ENCODE peak calls at places on chromosomes 6 and 20, in four cellular contexts. W, S, F and U are unnamed samples.
A peak's percentile ranks its signal among the peaks of the same experiment; 100 is the strongest.

GRCh38 chr6:87806635-87807034 is 104.6 kb upstream of the AKIRIN2 start:
- DNase-seq in W (no peak), S (no peak), F (no peak), U (no peak)

GRCh38 chr20:46284028-46284427 is 24.3 kb downstream of the CDH22 start:
- DNase-seq in W (no peak), S (no peak), F (no peak), U (no peak)

GRCh38 chr6:36703982-36704381 is 6.4 kb downstream of the RAB44 start:
- DNase-seq in W (no peak), S (no peak), F (no peak), U (no peak)

GRCh38 chr20:21698494-21699215 is 6.8 kb upstream of the PAX1 start:
- DNase-seq in W (no peak), S (no peak), F (no peak), U (no peak)

GRCh38 chr20:64246616-64247311 is 8.8 kb upstream of the PCMTD2 start:
- DNase-seq in W (no peak), S (peak; percentile 39), F (no peak), U (no peak)

GRCh38 chr6:40695114-40695513 is 108.0 kb upstream of the LRFN2 start:
- DNase-seq in W (no peak), S (peak; percentile 71), F (peak; percentile 3), U (no peak)

GRCh38 chr6:701696-702479 is 8.9 kb upstream of the EXOC2 start:
- DNase-seq in W (no peak), S (peak; percentile 63), F (no peak), U (no peak)

GRCh38 chr20:5395932-5396727 is 79.4 kb upstream of the PROKR2 start:
- DNase-seq in W (no peak), S (no peak), F (no peak), U (no peak)

GRCh38 chr6:17349437-17349836 is 44.0 kb upstream of the CAP2 start:
- DNase-seq in W (peak; percentile 48), S (no peak), F (no peak), U (no peak)

GRCh38 chr6:93789532-93789931 is 370.2 kb upstream of the EPHA7 start:
- DNase-seq in W (no peak), S (no peak), F (no peak), U (no peak)

GRCh38 chr6:139881251-139881650 is 506.8 kb upstream of the CITED2 start:
- DNase-seq in W (no peak), S (no peak), F (no peak), U (peak; percentile 50)

GRCh38 chr20:64247970-64248841 is 7.3 kb upstream of the PCMTD2 start:
- DNase-seq in W (no peak), S (peak; percentile 63), F (no peak), U (no peak)

GRCh38 chr20:57869291-57869950 is 159.6 kb upstream of the PMEPA1 start:
- DNase-seq in W (no peak), S (no peak), F (no peak), U (no peak)

GRCh38 chr6:109381007-109381746 is 1.1 kb downstream of the CD164 start:
- DNase-seq in W (peak; percentile 17), S (peak; percentile 26), F (no peak), U (no peak)

GRCh38 chr6:27495386-27496135 is 22.7 kb upstream of the ZNF184 start:
- DNase-seq in W (peak; percentile 87), S (peak; percentile 64), F (peak; percentile 91), U (peak; percentile 65)

GRCh38 chr20:46963758-46964181 is 69.1 kb downstream of the EYA2 start:
- DNase-seq in W (no peak), S (no peak), F (peak; percentile 69), U (no peak)

GRCh38 chr6:48111143-48111506 is at the start of gene PTCHD4:
- DNase-seq in W (peak; percentile 26), S (peak; percentile 12), F (peak; percentile 61), U (no peak)

GRCh38 chr6:132079286-132079685 is 128.1 kb upstream of the CCN2 start:
- DNase-seq in W (no peak), S (no peak), F (no peak), U (no peak)